ENCODE peak calls at places on chromosomes 6 and 20, in ten cellular contexts. Y is GM04503; H is activated CD4-positive, alpha-beta T cell treated with anti-CD3 and anti-CD28 coated beads, Interleukin-2, amount 10 ng/mL, durations not matched to agents 7 days and 5 days; C is CD8-positive, alpha-beta memory T cell; N is upper lobe of right lung; R is left lung; F is pancreas; U is glomerular endothelial cell; Z is NCI-H1092 treated with DMSO at 0.1 percent for 48 hours; A is HL-60. J is an unnamed sample.

GRCh38 chr6:2790588-2790987 is 25.4 kb downstream of the WRNIP1 start:
- DNase-seq in Y (no peak), H (no peak), C (no peak), N (no peak), R (no peak), F (no peak), U (no peak), Z (no peak), A (peak; percentile 47), J (no peak)

GRCh38 chr6:107665386-107665785 is 158.7 kb downstream of the SCML4 start:
- DNase-seq in Y (no peak), H (no peak), C (no peak), N (no peak), R (no peak), F (no peak), U (no peak), Z (peak; percentile 31), A (no peak), J (no peak)

GRCh38 chr20:531608-532007 is 12.0 kb downstream of the CSNK2A1 start:
- DNase-seq in Y (no peak), H (no peak), C (no peak), N (no peak), R (no peak), F (no peak), U (no peak), Z (no peak), A (no peak), J (no peak)

GRCh38 chr20:13868331-13868730 is 83.5 kb downstream of the NDUFAF5 start:
- DNase-seq in Y (peak; percentile 82), H (no peak), C (no peak), N (no peak), R (peak; percentile 43), F (no peak), U (no peak), Z (no peak), A (peak; percentile 88), J (peak; percentile 29)

GRCh38 chr6:107658920-107659879 is 164.9 kb downstream of the SCML4 start:
- DNase-seq in Y (no peak), H (no peak), C (no peak), N (no peak), R (no peak), F (no peak), U (no peak), Z (peak; percentile 59), A (no peak), J (no peak)

GRCh38 chr6:109121411-109121810 is 26.1 kb downstream of the CEP57L1 start:
- DNase-seq in Y (peak; percentile 1), H (no peak), C (no peak), N (no peak), R (no peak), F (no peak), U (no peak), Z (no peak), A (no peak), J (no peak)

GRCh38 chr6:8085053-8085511 is 17.3 kb downstream of the EEF1E1 start:
- DNase-seq in Y (peak; percentile 74), H (no peak), C (no peak), N (no peak), R (peak; percentile 72), F (peak; percentile 54), U (no peak), Z (no peak), A (peak; percentile 40), J (peak; percentile 82)

GRCh38 chr6:10343320-10343719 is 71.6 kb downstream of the TFAP2A start:
- DNase-seq in Y (no peak), H (no peak), C (no peak), N (no peak), R (no peak), F (no peak), U (no peak), Z (no peak), A (peak; percentile 21), J (no peak)

GRCh38 chr6:100257661-100258395 is 206.9 kb downstream of the SIM1 start:
- DNase-seq in Y (no peak), H (no peak), C (no peak), N (no peak), R (no peak), F (no peak), U (peak; percentile 45), Z (peak; percentile 34), A (no peak), J (no peak)